ENCODE peak calls at places on chromosomes 2 and 18, in nine cellular contexts. R is transverse colon, W is GM12878, I is Panc1, K is heart left ventricle, H is body of pancreas, S is RWPE1, D is OCI-LY7, U is astrocyte. F is an unnamed sample.

GRCh38 chr18:58631301-58631700 is 2.4 kb upstream of the ALPK2 start:
- DNase-seq in R (no peak), W (no peak), I (no peak), K (no peak), H (no peak), S (no peak), D (no peak), U (no peak), F (no peak)

GRCh38 chr2:158120102-158120501 is 18.4 kb downstream of the UPP2 start:
- DNase-seq in R (no peak), W (no peak), I (no peak), K (no peak), H (no peak), S (no peak), D (no peak), U (no peak), F (no peak)

GRCh38 chr2:7703523-7704144 is 786.4 kb downstream of the RNF144A start:
- DNase-seq in R (no peak), W (no peak), I (no peak), K (no peak), H (no peak), S (no peak), D (peak), U (no peak), F (no peak)

GRCh38 chr2:8268172-8268783 is 413.6 kb upstream of the ID2 start:
- DNase-seq in R (no peak), W (no peak), I (no peak), K (no peak), H (no peak), S (no peak), D (no peak), U (peak), F (no peak)

GRCh38 chr2:8086796-8087479 is 594.9 kb upstream of the ID2 start:
- DNase-seq in R (no peak), W (no peak), I (no peak), K (no peak), H (peak), S (peak), D (no peak), U (peak), F (peak)

GRCh38 chr2:30412392-30413321 is 34.4 kb upstream of the LCLAT1 start:
- DNase-seq in R (peak), W (no peak), I (no peak), K (peak), H (peak), S (no peak), D (no peak), U (no peak), F (no peak)

GRCh38 chr2:196249860-196250259 is 78.5 kb upstream of the STK17B start:
- DNase-seq in R (peak), W (no peak), I (no peak), K (no peak), H (no peak), S (no peak), D (peak), U (peak), F (no peak)

GRCh38 chr2:43324589-43325447 is 98.4 kb upstream of the ZFP36L2 start:
- DNase-seq in R (no peak), W (no peak), I (no peak), K (no peak), H (peak), S (no peak), D (no peak), U (no peak), F (no peak)

GRCh38 chr2:241860184-241861078 is 1.7 kb upstream of the PDCD1 start:
- DNase-seq in R (no peak), W (no peak), I (no peak), K (no peak), H (no peak), S (no peak), D (no peak), U (no peak), F (no peak)
- TF ChIP-seq CTCF in R (no peak), W (no peak), I (no peak), K (peak), H (no peak), S (no peak), D (no peak), U (no peak), F (no peak)

DNA sequence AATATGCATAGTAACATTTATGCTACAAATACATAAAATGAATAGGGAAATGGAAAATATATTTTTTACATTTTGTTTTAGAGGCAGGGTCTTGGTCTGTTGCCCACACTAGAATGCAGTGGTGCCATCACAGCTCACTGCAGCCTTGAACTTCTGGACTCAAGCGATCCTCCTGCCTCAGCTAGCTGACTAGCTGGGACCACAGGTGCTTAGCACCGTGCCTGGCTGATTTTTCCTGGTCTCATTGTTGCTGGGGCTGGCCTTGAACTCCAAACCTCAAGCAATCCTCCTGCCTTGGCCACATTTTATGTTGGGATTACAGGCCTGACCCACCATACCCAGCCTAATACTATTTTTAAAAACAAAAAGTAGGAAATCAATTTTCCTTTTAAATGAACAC is 33.2 kb downstream of the XPO1 start:
- DNase-seq in R (no peak), W (no peak), I (no peak), K (no peak), H (no peak), S (no peak), D (no peak), U (no peak), F (no peak)
- H3K27ac ChIP-seq in R (no peak), W (no peak), I (no peak), K (no peak), H (no peak), S (no peak), D (no peak), U (no peak), F (no peak)

GRCh38 chr2:96139181-96139758 is 968 bp upstream of the ASTL start:
- DNase-seq in R (no peak), W (no peak), I (no peak), K (no peak), H (no peak), S (no peak), D (no peak), U (no peak), F (no peak)
- TF ChIP-seq CTCF in R (no peak), W (no peak), I (no peak), K (no peak), H (no peak), S (no peak), D (no peak), U (no peak), F (no peak)

GRCh38 chr2:104026726-104027125 is 827.2 kb upstream of the POU3F3 start:
- DNase-seq in R (no peak), W (no peak), I (no peak), K (no peak), H (no peak), S (no peak), D (no peak), U (no peak), F (no peak)
- H3K27ac ChIP-seq in R (no peak), W (no peak), I (no peak), K (no peak), H (no peak), S (no peak), D (no peak), U (no peak), F (no peak)

DNA sequence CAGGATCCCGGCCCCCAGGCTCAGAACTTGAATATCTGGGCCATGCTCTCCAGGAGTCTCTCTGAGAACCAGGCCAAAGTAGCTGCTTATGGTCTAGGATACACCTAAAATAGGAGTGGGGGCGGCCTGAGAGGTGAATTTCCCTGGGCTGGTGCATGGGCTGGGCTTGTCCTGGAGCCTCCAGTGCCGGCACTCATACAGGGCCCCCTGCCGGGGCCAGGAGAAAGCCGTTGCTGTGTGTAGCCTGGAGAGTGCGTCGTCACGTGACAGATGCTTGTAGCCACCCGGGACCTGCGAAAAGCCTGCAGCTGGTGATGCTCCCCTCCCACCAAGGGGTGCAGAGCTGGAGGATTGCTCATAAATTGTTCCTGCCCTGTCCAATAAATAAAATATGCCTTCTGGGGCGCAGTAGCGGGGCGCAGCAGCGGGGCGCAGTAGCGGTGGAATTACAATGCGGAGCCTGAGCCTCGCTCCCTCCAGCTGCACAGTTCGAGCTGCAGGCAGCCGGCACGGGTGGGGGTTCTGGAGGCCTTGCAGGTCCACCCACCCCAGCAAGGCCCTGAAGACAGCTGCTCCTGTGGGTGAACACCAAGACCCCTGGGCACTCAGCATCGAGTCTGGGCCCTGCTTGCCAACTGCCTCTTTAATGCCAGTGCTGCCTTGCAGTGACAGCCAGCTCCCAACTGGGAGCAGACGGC is 289.9 kb downstream of the NDUFA10 start:
- DNase-seq in R (no peak), W (no peak), I (no peak), K (no peak), H (no peak), S (no peak), D (no peak), U (no peak), F (no peak)
- TF ChIP-seq CTCF in R (no peak), W (no peak), I (peak), K (no peak), H (no peak), S (no peak), D (no peak), U (no peak), F (no peak)

GRCh38 chr2:36382472-36382871 is 26.9 kb downstream of the CRIM1 start:
- DNase-seq in R (no peak), W (no peak), I (no peak), K (no peak), H (no peak), S (no peak), D (no peak), U (no peak), F (no peak)

GRCh38 chr2:36376992-36377738 is 21.6 kb downstream of the CRIM1 start:
- DNase-seq in R (peak), W (no peak), I (no peak), K (no peak), H (no peak), S (peak), D (no peak), U (no peak), F (no peak)

GRCh38 chr2:36379710-36380448 is 24.3 kb downstream of the CRIM1 start:
- DNase-seq in R (no peak), W (no peak), I (no peak), K (no peak), H (no peak), S (no peak), D (no peak), U (peak), F (no peak)

GRCh38 chr2:36381965-36382364 is 26.4 kb downstream of the CRIM1 start:
- DNase-seq in R (no peak), W (no peak), I (no peak), K (no peak), H (no peak), S (no peak), D (no peak), U (no peak), F (no peak)

DNA sequence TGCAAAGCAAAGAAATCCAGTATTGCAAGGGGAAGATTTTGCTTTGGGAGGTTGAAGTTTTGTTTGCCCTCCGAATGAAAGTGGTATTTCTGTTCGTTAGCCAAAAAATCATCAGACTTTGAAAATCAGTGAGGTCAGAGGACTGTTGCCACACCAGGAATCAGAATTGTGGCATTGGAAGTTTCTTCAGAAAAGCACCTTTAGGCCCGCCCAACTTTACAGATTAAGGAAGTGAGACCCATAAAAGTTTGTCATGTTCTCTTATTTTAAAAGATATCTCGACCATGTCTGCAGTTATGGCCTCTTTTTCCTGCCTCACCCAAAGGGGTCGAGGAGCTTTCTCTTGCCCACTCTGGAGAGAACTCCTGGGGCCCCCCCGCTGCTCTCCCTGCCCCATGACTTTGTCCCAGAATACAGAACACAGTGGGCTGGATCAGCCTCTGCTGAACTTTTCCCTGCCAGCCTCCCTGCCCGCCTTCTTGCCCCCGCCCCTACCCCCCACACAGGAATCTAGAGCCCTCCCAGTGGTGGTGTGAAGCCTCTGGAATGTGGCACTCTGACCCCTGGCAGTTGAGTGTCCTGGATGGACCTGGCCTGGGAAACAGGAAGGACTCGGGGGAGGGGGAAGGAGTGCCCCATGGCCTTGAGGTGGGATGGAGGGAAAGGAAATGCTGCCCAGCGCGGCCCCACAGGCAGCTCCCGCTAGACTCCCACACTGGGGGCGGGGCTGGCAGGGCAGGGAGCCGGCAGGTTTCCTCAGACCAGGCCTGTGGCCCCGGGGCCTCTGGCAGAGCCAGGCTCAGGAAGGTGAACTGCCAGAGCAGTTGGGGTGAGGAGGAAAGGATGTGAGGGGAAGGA is 25.3 kb downstream of the CRIM1 start:
- DNase-seq in R (peak), W (no peak), I (no peak), K (peak), H (peak), S (no peak), D (no peak), U (no peak), F (no peak)
- H3K27ac ChIP-seq in R (peak), W (no peak), I (peak), K (peak), H (peak), S (peak), D (no peak), U (no peak), F (no peak)

GRCh38 chr18:25798026-25798537 is 292.3 kb downstream of the SS18 start:
- DNase-seq in R (no peak), W (no peak), I (no peak), K (no peak), H (no peak), S (no peak), D (no peak), U (no peak), F (no peak)
- TF ChIP-seq CTCF in R (no peak), W (no peak), I (no peak), K (no peak), H (no peak), S (no peak), D (no peak), U (no peak), F (no peak)

GRCh38 chr2:239213420-239214101 is 187.3 kb downstream of the HDAC4 start:
- DNase-seq in R (no peak), W (no peak), I (no peak), K (no peak), H (no peak), S (no peak), D (no peak), U (no peak), F (no peak)
- H3K27ac ChIP-seq in R (peak), W (no peak), I (no peak), K (no peak), H (no peak), S (no peak), D (no peak), U (no peak), F (no peak)

F was measured in AG04450.